ENCODE peak calls at places on chromosomes 12 and 14, in eight cellular contexts. U is left ventricle myocardium inferior, Q is fibroblast of villous mesenchyme, N is astrocyte of the spinal cord, Z is activated gamma-delta T cell, K is COR-L47, F is HT1080, I is GM12892. C is an unnamed sample.

GRCh38 chr14:86787782-86788181 is 1205.2 kb downstream of the GALC start:
- DNase-seq in U (no peak), Q (peak), N (peak), Z (no peak), K (no peak), F (peak), I (no peak), C (no peak)

GRCh38 chr12:53483225-53483978 is 15.9 kb downstream of the MAP3K12 start:
- DNase-seq in U (no peak), Q (no peak), N (no peak), Z (no peak), K (no peak), F (no peak), I (no peak), C (no peak)

GRCh38 chr12:93978553-93978952 is 169.8 kb upstream of the PLXNC1 start:
- DNase-seq in U (no peak), Q (peak), N (peak), Z (no peak), K (no peak), F (no peak), I (no peak), C (no peak)

GRCh38 chr12:61574339-61574738 is 685.9 kb upstream of the USP15 start:
- DNase-seq in U (no peak), Q (no peak), N (no peak), Z (no peak), K (no peak), F (peak), I (no peak), C (no peak)

GRCh38 chr12:90922068-90922743 is 32.8 kb downstream of the CCER1 start:
- DNase-seq in U (no peak), Q (peak), N (peak), Z (no peak), K (no peak), F (no peak), I (no peak), C (no peak)

GRCh38 chr14:71534506-71534905 is 397.7 kb upstream of the RGS6 start:
- DNase-seq in U (no peak), Q (no peak), N (no peak), Z (no peak), K (no peak), F (no peak), I (no peak), C (no peak)

GRCh38 chr12:21418403-21418802 is 19.1 kb upstream of the PYROXD1 start:
- DNase-seq in U (no peak), Q (no peak), N (no peak), Z (no peak), K (no peak), F (no peak), I (no peak), C (no peak)

GRCh38 chr12:106282457-106283097 is 20.0 kb upstream of the TCP11L2 start:
- DNase-seq in U (peak), Q (peak), N (peak), Z (no peak), K (no peak), F (peak), I (peak), C (no peak)

GRCh38 chr14:100408350-100409015 is 85.3 kb downstream of the SLC25A47 start:
- DNase-seq in U (no peak), Q (peak), N (peak), Z (no peak), K (no peak), F (peak), I (no peak), C (no peak)

GRCh38 chr14:65958664-65959562 is 527.3 kb upstream of the CCDC196 start:
- DNase-seq in U (no peak), Q (peak), N (peak), Z (no peak), K (peak), F (peak), I (no peak), C (no peak)

GRCh38 chr12:89920866-89921265 is 212.2 kb upstream of the ATP2B1 start:
- DNase-seq in U (no peak), Q (no peak), N (no peak), Z (no peak), K (no peak), F (no peak), I (no peak), C (no peak)

GRCh38 chr14:71139058-71139946 is 232.0 kb downstream of the PCNX1 start:
- DNase-seq in U (peak), Q (peak), N (peak), Z (no peak), K (peak), F (peak), I (peak), C (peak)

C was measured in stimulated activated effector memory CD8-positive, alpha-beta T cell treated with anti-CD3 and anti-CD28 coated beads, Interleukin-12 subunit alpha, Interleukin-12 subunit beta, amount 100 ng/mL, for 72 hours.